ENCODE peak calls at places on chromosomes 12 and 14, in four cellular contexts. B is mesendoderm, V is H9, Z is H1. T is an unnamed sample.

GRCh38 chr12:14960548-14961465 is 594 bp downstream of the ARHGDIB start:
- DNase-seq in Z (no peak), V (no peak), B (no peak), T (peak; percentile 36)

GRCh38 chr12:3727877-3728632 is 24.9 kb downstream of the CRACR2A start:
- DNase-seq in V (no peak), B (peak; percentile 44), Z (no peak), T (peak; percentile 33)

GRCh38 chr12:95205685-95206084 is 11.6 kb downstream of the FGD6 start:
- DNase-seq in B (peak; percentile 84), Z (no peak), V (peak; percentile 61), T (peak; percentile 90)

GRCh38 chr12:94768398-94769039 is 118.2 kb upstream of the TMCC3 start:
- DNase-seq in V (no peak), Z (no peak), B (no peak), T (no peak)

GRCh38 chr14:21044106-21044618 is 2.0 kb downstream of the RNASE7 start:
- DNase-seq in Z (no peak), V (no peak), B (peak; percentile 45), T (no peak)

GRCh38 chr12:116465892-116466291 is 93.3 kb upstream of the MAP1LC3B2 start:
- DNase-seq in Z (no peak), V (no peak), B (peak; percentile 72), T (no peak)

GRCh38 chr14:54226103-54226502 is 170.7 kb upstream of the CDKN3 start:
- DNase-seq in V (no peak), B (no peak), Z (no peak), T (peak; percentile 20)

GRCh38 chr12:95224202-95225170 is 6.9 kb downstream of the VEZT start:
- DNase-seq in B (no peak), Z (no peak), V (no peak), T (peak; percentile 84)

GRCh38 chr12:104280703-104281458 is 22.7 kb upstream of the EID3 start:
- DNase-seq in Z (no peak), B (no peak), V (no peak), T (peak; percentile 97)

GRCh38 chr12:19739195-19739776 is 300.0 kb downstream of the AEBP2 start:
- DNase-seq in V (no peak), Z (no peak), B (peak; percentile 54), T (peak; percentile 75)

GRCh38 chr14:77024171-77024627 is 4.3 kb downstream of the IRF2BPL start:
- DNase-seq in V (peak; percentile 93), B (peak; percentile 95), Z (peak; percentile 85), T (peak; percentile 43)

GRCh38 chr12:31837913-31838312 is 109.1 kb upstream of the AMN1 start:
- DNase-seq in B (no peak), V (no peak), Z (no peak), T (no peak)

GRCh38 chr12:49461221-49461620 is 77.6 kb upstream of the KCNH3 start:
- DNase-seq in V (no peak), Z (no peak), B (peak; percentile 8), T (no peak)

GRCh38 chr12:104742551-104742961 is 215.5 kb downstream of the SLC41A2 start:
- DNase-seq in V (no peak), Z (no peak), B (no peak), T (no peak)

GRCh38 chr14:31400031-31400638 is 20.2 kb downstream of the HEATR5A start:
- DNase-seq in V (no peak), B (no peak), Z (no peak), T (no peak)

GRCh38 chr12:6092784-6093722 is 31.4 kb downstream of the VWF start:
- DNase-seq in Z (no peak), B (peak; percentile 75), V (no peak), T (peak; percentile 92)

GRCh38 chr12:79534029-79534867 is 156.5 kb downstream of the PAWR start:
- DNase-seq in B (peak; percentile 36), Z (no peak), V (no peak), T (no peak)

GRCh38 chr14:78764645-78765044 is 594.5 kb downstream of the NRXN3 start:
- DNase-seq in Z (no peak), V (no peak), B (no peak), T (no peak)

GRCh38 chr14:53470351-53471043 is 317.4 kb upstream of the DDHD1 start:
- DNase-seq in B (peak; percentile 52), Z (no peak), V (no peak), T (peak; percentile 60)

GRCh38 chr12:356276-356988 is 32.7 kb downstream of the KDM5A start:
- DNase-seq in B (no peak), V (no peak), Z (no peak), T (peak; percentile 38)

GRCh38 chr12:16076553-16076952 is 165.4 kb downstream of the DERA start:
- DNase-seq in V (peak; percentile 45), B (peak; percentile 76), Z (no peak), T (peak; percentile 2)

GRCh38 chr14:99734406-99735051 is 50.4 kb downstream of the CYP46A1 start:
- DNase-seq in Z (no peak), V (peak; percentile 27), B (no peak), T (no peak)

GRCh38 chr12:63420206-63420644 is 248.1 kb downstream of the DPY19L2 start:
- DNase-seq in Z (peak; percentile 82), B (peak; percentile 99), V (peak; percentile 90), T (peak; percentile 59)

GRCh38 chr12:63822352-63822751 is 22.1 kb upstream of the SRGAP1 start:
- DNase-seq in Z (no peak), B (no peak), V (no peak), T (peak; percentile 82)

GRCh38 chr14:81751198-81751597 is 217.5 kb upstream of the SEL1L start:
- DNase-seq in V (no peak), Z (no peak), B (no peak), T (no peak)

GRCh38 chr12:110960795-110961194 is 40.4 kb upstream of the MYL2 start:
- DNase-seq in V (no peak), B (no peak), Z (no peak), T (no peak)

GRCh38 chr12:101490286-101490920 is 15.3 kb downstream of the SPIC start:
- DNase-seq in B (peak; percentile 76), V (peak; percentile 71), Z (peak; percentile 47), T (no peak)

GRCh38 chr14:52551696-52552062 is 626 bp downstream of the TXNDC16 start:
- DNase-seq in B (no peak), V (no peak), Z (no peak), T (peak; percentile 39)

GRCh38 chr14:32345311-32345771 is 16.2 kb downstream of the AKAP6 start:
- DNase-seq in Z (no peak), B (peak; percentile 16), V (no peak), T (peak; percentile 25)

GRCh38 chr14:72864712-72865365 is 29.1 kb downstream of the DPF3 start:
- DNase-seq in Z (no peak), B (no peak), V (no peak), T (peak; percentile 58)

GRCh38 chr14:100451264-100451663 is 128.1 kb downstream of the SLC25A47 start:
- DNase-seq in Z (no peak), B (no peak), V (no peak), T (no peak)

GRCh38 chr12:19988457-19988856 is 379.9 kb upstream of the PDE3A start:
- DNase-seq in Z (no peak), B (no peak), V (no peak), T (no peak)

GRCh38 chr14:79712302-79712950 is 498.9 kb downstream of the DIO2 start:
- DNase-seq in B (no peak), Z (no peak), V (no peak), T (no peak)

GRCh38 chr14:35594616-35595015 is 60.7 kb downstream of the INSM2 start:
- DNase-seq in Z (no peak), B (no peak), V (no peak), T (peak; percentile 25)
- H3K56ac ChIP-seq in Z (no peak overlapping the region), B (no peak overlapping the region), V (no peak overlapping the region), T (no peak overlapping the region)

GRCh38 chr12:96919510-96920210 is 12.6 kb downstream of the NEDD1 start:
- DNase-seq in B (no peak), Z (no peak), V (no peak), T (no peak)
- H3K56ac ChIP-seq in B (no peak overlapping the region), Z (no peak overlapping the region), V (no peak overlapping the region), T (no peak overlapping the region)

DNA sequence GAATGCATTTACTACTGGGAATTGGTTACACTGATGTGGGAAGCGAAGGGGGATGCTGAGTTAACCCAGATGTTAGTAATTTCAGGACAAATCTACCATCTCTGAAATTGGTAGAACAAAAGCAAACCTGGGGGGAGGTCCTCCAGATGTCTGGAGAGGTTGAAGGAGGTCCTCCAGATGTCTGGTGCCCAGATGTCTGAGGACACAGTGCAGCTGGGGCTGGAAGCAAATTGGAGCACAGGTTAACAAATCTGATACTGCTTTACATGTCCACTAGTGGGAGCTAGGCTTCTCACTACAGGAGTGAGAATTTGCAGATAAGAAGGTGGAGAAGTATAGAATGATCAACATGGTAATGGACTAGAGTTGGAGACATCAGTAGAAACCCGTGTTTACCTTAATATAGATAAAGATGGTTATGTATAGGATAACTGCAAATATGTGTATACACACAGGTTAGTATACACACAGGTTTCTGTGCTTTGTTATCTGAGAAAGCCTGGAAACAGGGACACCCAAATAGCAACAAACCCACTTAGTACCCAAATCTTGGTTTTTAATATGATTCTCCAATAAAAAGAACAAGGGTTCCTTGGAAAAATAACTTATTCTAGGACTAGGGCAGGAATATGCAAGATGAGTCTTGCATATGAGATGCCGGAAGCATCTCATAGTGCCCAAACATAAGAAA is 162.5 kb downstream of the C12orf50 start:
- DNase-seq in B (peak; percentile 40), V (peak; percentile 35), Z (no peak), T (peak; percentile 50)
- H3K56ac ChIP-seq in B (no peak overlapping the region), V (no peak overlapping the region), Z (no peak overlapping the region), T (no peak overlapping the region)

GRCh38 chr14:87847216-87847615 is 145.8 kb downstream of the GALC start:
- DNase-seq in Z (no peak), B (no peak), V (no peak), T (no peak)
- H3K56ac ChIP-seq in Z (no peak overlapping the region), B (no peak overlapping the region), V (no peak overlapping the region), T (no peak overlapping the region)

GRCh38 chr14:49893309-49894213 is 679 bp downstream of the ARF6 start:
- DNase-seq in Z (no peak), V (no peak), B (peak; percentile 41), T (no peak)
- H3K56ac ChIP-seq in Z (peak overlapping the region; percentile 86), V (no peak overlapping the region), B (peak overlapping the region; percentile 97), T (peak overlapping the region; percentile 90)